ENCODE peak calls at places on chromosomes 3 and 15, in four cellular contexts. V, B, Y and U are unnamed samples.

GRCh38 chr3:35483131-35483530 is 156.2 kb upstream of the ARPP21 start:
- DNase-seq in V (no peak), B (no peak), Y (no peak), U (no peak)

GRCh38 chr15:33963831-33964664 is 4.2 kb upstream of the CHRM5 start:
- DNase-seq in V (no peak), B (no peak), Y (no peak), U (no peak)

GRCh38 chr3:86845731-86846130 is 145.2 kb downstream of the VGLL3 start:
- DNase-seq in V (no peak), B (no peak), Y (no peak), U (no peak)

GRCh38 chr15:96340611-96341464 is 10.3 kb downstream of the NR2F2 start:
- DNase-seq in V (no peak), B (peak; percentile 55), Y (no peak), U (no peak)

GRCh38 chr3:190131329-190131728 is 10.6 kb upstream of the P3H2 start:
- DNase-seq in V (no peak), B (no peak), Y (no peak), U (no peak)

GRCh38 chr3:49665822-49666519 is 8.2 kb upstream of the APEH start:
- DNase-seq in V (no peak), B (no peak), Y (no peak), U (no peak)

GRCh38 chr15:77482570-77482969 is 61.9 kb downstream of the HMG20A start:
- DNase-seq in V (peak; percentile 51), B (no peak), Y (no peak), U (no peak)

GRCh38 chr3:63993653-63994079 is 29.6 kb downstream of the PSMD6 start:
- DNase-seq in V (peak; percentile 23), B (peak; percentile 81), Y (peak; percentile 47), U (peak; percentile 71)

GRCh38 chr15:25693321-25694237 is 169.5 kb downstream of the ATP10A start:
- DNase-seq in V (no peak), B (peak; percentile 35), Y (peak; percentile 54), U (no peak)

GRCh38 chr15:51869074-51869425 is 39.6 kb downstream of the TMOD3 start:
- DNase-seq in V (peak; percentile 63), B (no peak), Y (no peak), U (no peak)

DNA sequence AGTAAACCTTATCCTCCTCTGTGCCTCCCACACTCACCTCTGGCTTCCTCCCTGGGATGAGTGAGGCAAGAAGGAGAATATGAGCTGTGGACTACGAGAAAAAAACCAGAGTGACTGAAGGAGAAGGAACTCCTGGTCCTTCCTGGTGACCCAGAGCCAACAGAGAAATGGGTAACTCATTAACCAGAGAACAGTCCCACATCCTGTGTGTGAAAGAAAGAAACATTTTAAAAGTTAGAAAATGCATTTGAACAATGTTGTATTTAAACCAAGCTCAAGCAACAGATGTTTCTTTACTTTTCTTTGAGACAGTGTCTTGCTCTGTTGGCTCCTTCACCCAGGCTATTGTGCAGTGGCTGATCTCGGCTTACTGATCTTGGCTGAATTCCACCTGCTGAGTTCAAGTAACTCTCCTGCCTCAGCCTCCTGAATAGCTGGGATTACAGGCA is 27.5 kb upstream of the FAM81A start:
- DNase-seq in V (no peak), B (no peak), Y (no peak), U (no peak)
- H3K4me3 ChIP-seq in V (no peak overlapping the region), B (no peak overlapping the region), Y (no peak overlapping the region), U (no peak overlapping the region)

DNA sequence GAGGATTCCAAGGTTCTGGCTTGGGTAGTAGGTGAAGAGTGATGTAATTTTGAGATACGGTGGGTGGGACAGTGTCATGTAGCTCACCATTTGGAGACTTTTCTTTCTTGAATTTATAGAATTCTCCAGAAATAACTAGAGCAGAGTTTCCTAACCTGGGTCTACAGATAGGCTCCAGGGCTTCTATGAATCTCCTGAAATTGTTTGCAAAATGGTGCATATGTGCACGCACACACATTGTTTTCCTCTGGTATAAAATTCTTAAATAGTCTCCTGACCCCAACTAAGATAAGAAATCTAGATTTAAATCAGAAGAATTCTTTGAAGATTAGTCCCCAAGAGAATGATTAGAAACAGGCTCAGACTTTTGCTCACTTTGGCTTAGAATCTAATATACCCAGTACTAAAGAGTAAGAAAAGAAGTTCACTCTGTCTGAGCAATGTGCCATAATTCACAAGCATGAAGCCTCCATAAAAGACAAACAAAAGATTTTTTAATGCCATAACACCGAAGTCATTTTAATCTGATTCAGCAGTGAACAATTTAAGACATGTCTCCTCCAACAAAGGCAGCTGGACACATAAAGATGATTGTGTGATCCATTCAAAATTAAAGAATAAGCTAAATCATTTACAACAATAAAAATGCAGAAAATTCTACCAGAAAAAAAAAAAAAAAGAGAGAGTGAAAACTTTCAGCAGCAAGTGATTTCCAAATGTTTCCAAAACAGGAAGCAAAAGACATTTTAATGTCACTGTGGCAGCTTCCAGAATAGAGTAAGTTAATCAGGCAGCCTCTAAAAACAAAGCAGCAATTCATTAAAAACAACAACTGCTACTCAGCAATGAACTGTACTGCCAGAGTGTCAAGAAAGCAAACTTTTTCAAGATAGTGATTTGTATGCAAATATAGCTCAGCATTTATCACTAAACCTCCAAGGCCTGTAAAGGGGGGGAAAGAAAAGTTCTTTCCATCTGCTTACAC is 975.5 kb upstream of the CFAP20DC start:
- DNase-seq in V (peak; percentile 9), B (no peak), Y (no peak), U (no peak)
- TF ChIP-seq CTCF in V (no peak), B (no peak), Y (no peak), U (no peak)

GRCh38 chr3:52072471-52072870 is 16.1 kb upstream of the DUSP7 start:
- DNase-seq in V (no peak), B (no peak), Y (no peak), U (no peak)
- H3K4me3 ChIP-seq in V (no peak overlapping the region), B (no peak overlapping the region), Y (no peak overlapping the region), U (no peak overlapping the region)

GRCh38 chr3:134060561-134061385 is 31.0 kb upstream of the SLCO2A1 start:
- DNase-seq in V (no peak), B (no peak), Y (no peak), U (peak; percentile 56)

GRCh38 chr3:134058728-134059601 is 29.2 kb upstream of the SLCO2A1 start:
- DNase-seq in V (no peak), B (no peak), Y (no peak), U (peak; percentile 61)

GRCh38 chr3:134057006-134057832 is 27.5 kb upstream of the SLCO2A1 start:
- DNase-seq in V (no peak), B (no peak), Y (no peak), U (no peak)

GRCh38 chr3:134061401-134061800 is 31.7 kb upstream of the SLCO2A1 start:
- DNase-seq in V (no peak), B (no peak), Y (no peak), U (peak; percentile 64)

DNA sequence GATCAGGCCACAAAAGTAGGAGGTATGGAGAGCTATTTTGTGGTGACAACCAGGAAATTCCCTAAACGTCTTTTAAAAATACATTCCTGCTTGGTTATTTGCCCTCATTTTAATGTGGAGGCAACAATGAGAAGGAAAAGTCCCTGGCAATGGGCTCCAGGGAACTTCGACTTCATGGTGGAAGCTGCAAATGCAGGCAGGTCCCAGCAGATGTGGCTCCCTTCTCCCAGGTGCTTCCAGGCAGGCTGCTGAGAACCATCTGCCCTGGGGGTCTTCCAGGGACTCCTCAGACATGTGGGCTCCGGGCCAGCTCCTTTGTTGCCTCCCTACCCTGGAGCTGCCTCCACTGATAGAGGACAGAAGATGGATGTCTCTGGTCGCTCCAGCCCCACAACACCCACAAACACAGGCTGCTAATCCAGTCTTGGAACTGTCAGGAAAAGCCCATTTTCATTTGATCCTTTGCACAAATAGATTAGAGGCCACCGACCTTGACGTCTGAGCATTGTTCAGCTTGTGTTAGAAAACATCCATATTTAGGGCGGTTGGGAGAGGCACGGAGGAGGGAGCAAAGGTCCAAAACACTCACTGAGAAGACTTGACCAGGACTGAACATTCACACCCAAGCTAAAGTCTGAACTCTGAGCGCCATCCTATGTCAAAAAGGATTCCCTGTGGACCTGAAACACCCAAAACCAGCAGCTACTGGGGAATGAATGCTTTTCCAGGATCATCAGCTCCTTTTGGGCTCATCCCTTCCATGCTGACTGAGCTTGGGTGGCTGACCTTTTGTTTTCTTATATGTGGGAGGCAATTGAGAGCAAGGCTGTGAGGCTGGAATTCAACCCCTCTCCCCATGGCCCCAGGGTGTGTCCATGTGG is 30.2 kb upstream of the SLCO2A1 start:
- DNase-seq in V (no peak), B (peak; percentile 35), Y (no peak), U (no peak)
- TF ChIP-seq CTCF in V (no peak), B (no peak), Y (no peak), U (no peak)

GRCh38 chr15:97520689-97521088 is 439.8 kb upstream of the ARRDC4 start:
- DNase-seq in V (no peak), B (no peak), Y (no peak), U (no peak)
- H3K4me3 ChIP-seq in V (no peak overlapping the region), B (no peak overlapping the region), Y (peak overlapping the region; percentile 53), U (no peak overlapping the region)

GRCh38 chr3:72818092-72818721 is 30.0 kb downstream of the SHQ1 start:
- DNase-seq in V (no peak), B (no peak), Y (no peak), U (no peak)
- TF ChIP-seq CTCF in V (peak; percentile 55), B (peak; percentile 56), Y (peak; percentile 51), U (no peak)

DNA sequence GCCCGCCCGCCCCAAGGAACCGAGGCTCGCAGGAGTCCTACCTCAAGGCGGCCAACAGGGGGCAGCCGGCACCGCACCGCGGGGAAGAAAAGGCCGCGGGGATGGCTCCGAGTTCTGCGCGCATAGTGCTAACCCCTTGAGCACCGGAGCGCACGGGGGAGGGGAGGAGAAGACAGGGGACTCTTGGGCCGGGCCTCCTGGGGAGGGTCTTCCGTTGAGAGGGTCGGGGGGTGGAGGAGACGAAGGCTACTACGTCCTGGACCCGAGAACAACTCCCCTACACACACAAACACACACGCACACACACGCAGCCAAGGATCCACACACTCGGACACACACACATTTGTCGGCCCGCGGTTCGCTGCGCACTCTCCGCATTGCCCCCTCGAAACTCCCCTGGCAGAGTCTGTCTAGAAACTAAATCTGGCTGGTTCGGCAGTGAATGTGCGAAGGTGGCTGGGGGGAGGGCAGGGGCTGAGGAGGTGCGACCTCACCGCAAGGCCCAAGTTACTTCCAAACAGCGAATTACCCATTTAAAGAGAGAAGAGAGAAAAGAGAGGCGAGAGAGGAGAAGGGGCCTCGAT is 1.8 kb downstream of the WNT5A start:
- DNase-seq in V (no peak), B (peak; percentile 56), Y (peak; percentile 77), U (no peak)
- H3K4me3 ChIP-seq in V (peak overlapping the region; percentile 98), B (no peak overlapping the region), Y (peak overlapping the region; percentile 70), U (no peak overlapping the region)

DNA sequence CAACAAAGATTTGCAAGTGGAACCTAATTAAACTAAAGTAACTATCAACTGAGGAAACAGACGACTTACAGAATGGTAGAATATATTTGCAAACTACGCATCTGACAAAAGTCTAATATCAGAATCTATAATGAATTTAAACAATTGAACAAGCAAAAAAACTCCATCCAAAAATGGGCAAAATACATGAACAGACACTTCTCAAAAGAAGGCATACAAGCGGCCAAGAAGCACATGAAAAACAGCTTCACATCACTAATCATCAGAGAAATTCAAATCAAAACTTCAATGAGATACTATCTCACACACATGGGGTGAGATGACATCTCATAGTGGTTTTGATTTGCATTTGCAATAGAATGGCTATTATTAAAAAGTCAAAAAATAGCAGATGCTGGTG is 128.6 kb downstream of the POLR2M start:
- DNase-seq in V (no peak), B (no peak), Y (no peak), U (no peak)
- TF ChIP-seq CTCF in V (no peak), B (no peak), Y (no peak), U (no peak)